ENCODE peak calls at places on chromosomes 7 and 10, in nine cellular contexts. U, K, I, S, Q, M, D, J and F are unnamed samples.

GRCh38 chr7:75776295-75776971 is 4.4 kb upstream of the CCL26 start:
- DNase-seq in S (peak), D (no peak), I (no peak), Q (no peak), M (no peak), U (peak), J (no peak), K (no peak), F (peak)

GRCh38 chr10:26378763-26379361 is 59.3 kb upstream of the APBB1IP start:
- DNase-seq in J (no peak), S (no peak), K (no peak), I (no peak), D (no peak), M (no peak), U (no peak), Q (no peak), F (no peak)

GRCh38 chr10:96275685-96276418 is 4.5 kb upstream of the BLNK start:
- DNase-seq in J (no peak), M (no peak), S (no peak), Q (peak), I (no peak), D (no peak), K (no peak), U (no peak), F (no peak)

GRCh38 chr10:76675951-76676587 is 961.5 kb downstream of the KCNMA1 start:
- DNase-seq in Q (no peak), I (peak), D (no peak), J (no peak), K (peak), S (peak), M (no peak), U (no peak), F (no peak)

GRCh38 chr10:30058570-30059132 is 735 bp downstream of the JCAD start:
- DNase-seq in S (peak), U (no peak), M (no peak), K (peak), I (no peak), J (no peak), Q (no peak), D (peak), F (no peak)

GRCh38 chr7:149422914-149423285 is 38.0 kb downstream of the ZNF777 start:
- DNase-seq in I (no peak), S (peak), D (no peak), K (no peak), J (peak), M (peak), U (no peak), Q (peak), F (peak)

GRCh38 chr10:5619366-5620211 is 46.8 kb downstream of the ASB13 start:
- DNase-seq in M (no peak), Q (no peak), J (no peak), I (no peak), K (no peak), U (no peak), D (no peak), S (peak), F (no peak)

GRCh38 chr10:132886211-132887099 is 55.9 kb downstream of the CFAP46 start:
- DNase-seq in M (no peak), I (no peak), U (no peak), Q (peak), S (peak), D (no peak), K (no peak), J (no peak), F (peak)

GRCh38 chr7:121262221-121262620 is 66.6 kb upstream of the WNT16 start:
- DNase-seq in Q (no peak), I (no peak), J (no peak), D (no peak), S (no peak), K (no peak), M (no peak), U (peak), F (no peak)

GRCh38 chr7:112898432-112899290 is 108.5 kb upstream of the TMEM168 start:
- DNase-seq in M (peak), Q (peak), D (peak), U (peak), I (peak), J (peak), S (no peak), K (no peak), F (peak)

GRCh38 chr10:71757450-71757918 is 15.8 kb downstream of the VSIR start:
- DNase-seq in J (no peak), M (no peak), D (no peak), Q (no peak), I (no peak), U (no peak), K (peak), S (peak), F (no peak)

GRCh38 chr7:95491634-95492314 is 6.0 kb downstream of the ASB4 start:
- DNase-seq in Q (no peak), S (no peak), M (no peak), D (no peak), U (no peak), J (no peak), I (no peak), K (no peak), F (no peak)

GRCh38 chr7:16416289-16417282 is 4.8 kb downstream of the CRPPA start:
- DNase-seq in D (no peak), Q (no peak), U (no peak), S (no peak), J (no peak), K (no peak), M (no peak), I (no peak), F (no peak)

GRCh38 chr10:127399635-127400034 is 149.5 kb upstream of the NPS start:
- DNase-seq in J (no peak), U (no peak), I (no peak), K (no peak), S (no peak), D (no peak), M (no peak), Q (no peak), F (no peak)

GRCh38 chr10:74598891-74599566 is 227.4 kb upstream of the KAT6B start:
- DNase-seq in I (no peak), S (peak), J (peak), D (no peak), U (no peak), Q (no peak), M (no peak), K (no peak), F (no peak)

GRCh38 chr10:79351332-79351731 is 4.1 kb downstream of the PPIF start:
- DNase-seq in I (no peak), Q (no peak), K (no peak), M (no peak), J (no peak), D (no peak), U (no peak), S (no peak), F (no peak)

GRCh38 chr7:15305002-15305600 is 256.7 kb downstream of the AGMO start:
- DNase-seq in I (peak), D (peak), M (peak), Q (peak), J (peak), K (peak), S (no peak), U (peak), F (peak)

GRCh38 chr7:131072505-131073091 is 255.1 kb upstream of the MKLN1 start:
- DNase-seq in D (peak), Q (no peak), J (no peak), K (no peak), M (no peak), S (no peak), U (no peak), I (no peak), F (no peak)

GRCh38 chr7:131074043-131074442 is 253.6 kb upstream of the MKLN1 start:
- DNase-seq in I (no peak), D (no peak), M (no peak), J (no peak), K (no peak), S (no peak), Q (no peak), U (no peak), F (no peak)

GRCh38 chr7:131074585-131074984 is 253.1 kb upstream of the MKLN1 start:
- DNase-seq in K (no peak), I (no peak), J (no peak), Q (no peak), S (no peak), M (no peak), D (no peak), U (no peak), F (no peak)

GRCh38 chr7:131068604-131069021 is 259.1 kb upstream of the MKLN1 start:
- DNase-seq in I (no peak), S (no peak), J (no peak), M (no peak), D (no peak), U (no peak), Q (no peak), K (no peak), F (no peak)

GRCh38 chr7:131071786-131072504 is 255.7 kb upstream of the MKLN1 start:
- DNase-seq in Q (peak), I (peak), D (no peak), K (peak), U (no peak), M (no peak), S (no peak), J (no peak), F (peak)
- TF ChIP-seq CTCF in Q (no peak), I (peak), D (peak), K (peak), U (peak), M (peak), S (peak), J (peak), F (peak)

GRCh38 chr7:3673524-3673923 is 372.5 kb downstream of the SDK1 start:
- DNase-seq in M (peak), Q (peak), D (peak), I (peak), J (no peak), K (no peak), U (no peak), S (no peak), F (peak)
- TF ChIP-seq CTCF in M (peak), Q (no peak), D (peak), I (peak), J (no peak), K (no peak), U (peak), S (no peak), F (peak)

DNA sequence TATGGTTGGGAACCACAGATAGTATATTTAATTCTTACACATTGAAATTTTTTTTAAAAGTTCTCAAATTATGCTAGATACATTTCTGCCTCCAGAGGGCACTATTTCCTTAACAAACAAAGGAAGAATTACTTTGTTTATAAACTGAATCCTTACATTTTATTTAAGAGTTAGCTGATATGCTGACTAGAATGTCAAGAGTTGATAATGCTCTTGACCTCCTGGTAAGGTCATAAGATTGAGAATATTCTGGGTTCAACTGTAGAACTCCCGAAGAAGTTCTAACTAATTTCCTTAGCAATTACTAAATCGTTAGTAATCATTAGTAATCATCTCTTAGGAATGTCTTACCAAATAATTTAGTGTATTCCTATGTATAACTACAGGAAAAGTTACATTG is 95.3 kb upstream of the CYP26C1 start:
- DNase-seq in U (no peak), K (no peak), S (no peak), D (no peak), J (peak), M (no peak), I (no peak), Q (no peak), F (no peak)
- TF ChIP-seq CTCF in U (peak), K (peak), S (peak), D (peak), J (no peak), M (peak), I (peak), Q (no peak), F (peak)

GRCh38 chr7:132249591-132249971 is 326.7 kb downstream of the PLXNA4 start:
- DNase-seq in M (peak), I (peak), S (no peak), Q (peak), U (no peak), D (peak), J (peak), K (no peak), F (peak)
- TF ChIP-seq CTCF in M (no peak), I (peak), S (no peak), Q (no peak), U (no peak), D (peak), J (no peak), K (no peak), F (no peak)

GRCh38 chr10:34222359-34222758 is 592.7 kb downstream of the PARD3 start:
- DNase-seq in M (no peak), I (no peak), D (no peak), U (no peak), S (no peak), K (no peak), Q (no peak), J (no peak), F (no peak)
- TF ChIP-seq CTCF in M (no peak), I (peak), D (no peak), U (no peak), S (no peak), K (no peak), Q (no peak), J (no peak), F (no peak)

GRCh38 chr10:49441488-49442476 is 45.9 kb upstream of the DRGX start:
- DNase-seq in S (peak), Q (no peak), I (no peak), M (no peak), J (no peak), K (no peak), U (no peak), D (no peak), F (peak)

GRCh38 chr10:49448924-49449323 is 53.0 kb upstream of the DRGX start:
- DNase-seq in K (no peak), Q (no peak), M (no peak), S (no peak), U (no peak), J (no peak), I (no peak), D (no peak), F (no peak)

GRCh38 chr10:49442863-49443262 is 47.0 kb upstream of the DRGX start:
- DNase-seq in S (no peak), I (no peak), K (no peak), U (no peak), M (no peak), J (no peak), D (no peak), Q (no peak), F (no peak)

GRCh38 chr10:49444349-49444748 is 48.5 kb upstream of the DRGX start:
- DNase-seq in S (no peak), Q (no peak), D (no peak), I (no peak), J (no peak), U (no peak), M (no peak), K (no peak), F (no peak)

DNA sequence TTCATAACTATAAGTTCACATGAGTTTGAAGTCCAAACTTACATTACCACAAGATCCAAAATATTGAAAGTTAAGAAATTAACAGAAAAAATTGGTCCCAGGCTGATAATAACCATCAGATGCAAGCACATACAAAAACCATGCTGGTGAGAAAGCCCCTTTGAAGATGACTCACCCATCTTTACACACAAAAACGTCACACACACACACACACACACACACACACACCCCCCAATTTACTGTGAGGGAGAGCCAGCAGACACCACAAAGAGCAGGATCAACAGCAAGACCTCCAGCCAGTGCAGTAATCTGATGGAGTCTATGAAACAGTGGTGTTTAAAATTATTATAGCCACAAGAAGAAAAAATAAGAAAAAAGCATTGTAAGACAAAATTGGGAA is 50.1 kb upstream of the DRGX start:
- DNase-seq in Q (no peak), M (no peak), K (no peak), I (no peak), S (no peak), U (no peak), J (no peak), D (no peak), F (peak)
- TF ChIP-seq CTCF in Q (no peak), M (no peak), K (no peak), I (no peak), S (no peak), U (no peak), J (no peak), D (no peak), F (no peak)